ENCODE peak calls at places on chromosome 6, in four cellular contexts. K is HCT116, R is HepG2, W is K562. H is an unnamed sample.

GRCh38 chr6:90599151-90599550 is 12.3 kb upstream of the MAP3K7 start:
- DNase-seq in K (no peak), R (no peak), W (no peak), H (no peak)

GRCh38 chr6:114172861-114173260 is 170.0 kb downstream of the HS3ST5 start:
- DNase-seq in K (no peak), R (no peak), W (no peak), H (no peak)

GRCh38 chr6:138011413-138011812 is 95.8 kb downstream of the PERP start:
- DNase-seq in K (no peak), R (no peak), W (no peak), H (no peak)

GRCh38 chr6:100663219-100663863 is 198.6 kb upstream of the SIM1 start:
- DNase-seq in K (no peak), R (peak), W (no peak), H (no peak)

GRCh38 chr6:124962617-124963415 is 579 bp downstream of the RNF217 start:
- DNase-seq in K (no peak), R (no peak), W (peak), H (peak)

GRCh38 chr6:9507136-9507895 is 907.6 kb downstream of the TFAP2A start:
- DNase-seq in K (no peak), R (no peak), W (no peak), H (no peak)

GRCh38 chr6:54335871-54336270 is 27.6 kb downstream of the TINAG start:
- DNase-seq in K (peak), R (peak), W (no peak), H (peak)

GRCh38 chr6:139378882-139379341 is 4.5 kb upstream of the CITED2 start:
- DNase-seq in K (no peak), R (peak), W (no peak), H (no peak)

GRCh38 chr6:81696505-81696904 is 56.0 kb downstream of the TENT5A start:
- DNase-seq in K (no peak), R (peak), W (no peak), H (no peak)

GRCh38 chr6:134585529-134585873 is 267.6 kb upstream of the SGK1 start:
- DNase-seq in K (no peak), R (no peak), W (peak), H (no peak)

GRCh38 chr6:45757443-45758121 is 258.1 kb downstream of the CLIC5 start:
- DNase-seq in K (no peak), R (no peak), W (no peak), H (no peak)

GRCh38 chr6:127384007-127384406 is 40.6 kb upstream of the ECHDC1 start:
- DNase-seq in K (no peak), R (no peak), W (no peak), H (no peak)

GRCh38 chr6:11393713-11394627 is 143.6 kb upstream of the TMEM170B start:
- DNase-seq in K (no peak), R (peak), W (no peak), H (no peak)

GRCh38 chr6:53628354-53629119 is 37.0 kb downstream of the KLHL31 start:
- DNase-seq in K (no peak), R (no peak), W (no peak), H (no peak)

GRCh38 chr6:29510202-29510601 is 22.4 kb upstream of the MAS1L start:
- DNase-seq in K (no peak), R (peak), W (peak), H (no peak)

GRCh38 chr6:168416531-168416930 is 24.5 kb upstream of the SMOC2 start:
- DNase-seq in K (no peak), R (no peak), W (no peak), H (no peak)

DNA sequence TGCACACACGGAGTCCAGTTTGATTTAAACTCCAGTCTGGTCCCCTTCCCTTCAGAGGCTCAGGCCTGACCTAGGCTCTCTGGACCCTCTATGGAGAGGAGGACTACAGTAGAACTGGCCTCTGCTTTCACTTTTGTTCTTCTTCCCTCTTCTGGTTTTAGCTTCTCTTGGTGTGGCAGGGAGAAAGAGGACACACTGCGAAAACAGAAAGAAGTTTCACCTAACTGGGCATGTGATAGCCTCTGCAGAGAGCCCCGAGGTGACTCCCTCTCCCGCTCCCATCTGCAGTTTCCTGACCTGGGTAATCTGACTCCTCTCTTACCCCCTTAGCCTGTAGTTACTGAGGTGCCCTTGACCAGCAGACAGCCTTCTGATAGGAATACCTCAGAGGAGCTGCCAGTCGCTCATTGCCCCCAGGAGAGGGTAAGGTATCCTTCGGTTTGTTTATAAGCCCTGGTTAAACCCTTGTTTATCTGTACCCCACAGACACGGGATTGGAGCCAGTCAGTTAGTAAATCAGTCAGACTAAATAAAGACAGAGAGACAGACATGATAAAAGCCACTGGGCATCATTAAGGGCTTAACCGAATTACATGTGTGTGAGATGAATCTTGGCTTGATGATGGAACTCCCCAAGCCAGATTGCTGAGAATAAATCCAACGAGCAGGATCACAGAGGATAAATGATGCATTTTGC is 12.0 kb upstream of the DTNBP1 start:
- DNase-seq in K (no peak), R (no peak), W (no peak), H (peak)
- TF ChIP-seq ELF1 in K (no peak), R (no peak), W (no peak), H (no peak)

GRCh38 chr6:116373300-116373699 is 2.6 kb downstream of the DSE start:
- DNase-seq in K (no peak), R (no peak), W (no peak), H (no peak)

GRCh38 chr6:116369540-116370327 is 1.0 kb upstream of the DSE start:
- DNase-seq in K (no peak), R (no peak), W (no peak), H (no peak)

GRCh38 chr6:116371384-116372209 is 850 bp downstream of the DSE start:
- DNase-seq in K (peak), R (no peak), W (no peak), H (peak)

GRCh38 chr6:116370328-116370716 is 425 bp upstream of the DSE start:
- DNase-seq in K (peak), R (no peak), W (no peak), H (no peak)

GRCh38 chr6:116370717-116371383 is at the start of gene DSE:
- DNase-seq in K (no peak), R (no peak), W (peak), H (peak)
- TF ChIP-seq YY1 in K (peak), R (no peak), W (no peak), H (no peak)

GRCh38 chr6:112205521-112206458 is 48.6 kb downstream of the LAMA4 start:
- DNase-seq in K (no peak), R (no peak), W (no peak), H (no peak)

GRCh38 chr6:112199001-112199403 is 55.4 kb downstream of the LAMA4 start:
- DNase-seq in K (no peak), R (no peak), W (no peak), H (peak)

GRCh38 chr6:112204350-112204706 is 50.0 kb downstream of the LAMA4 start:
- DNase-seq in K (no peak), R (no peak), W (no peak), H (no peak)

GRCh38 chr6:112203577-112204349 is 50.6 kb downstream of the LAMA4 start:
- DNase-seq in K (peak), R (peak), W (no peak), H (no peak)

GRCh38 chr6:112202639-112203341 is 51.6 kb downstream of the LAMA4 start:
- DNase-seq in K (no peak), R (no peak), W (no peak), H (peak)
- TF ChIP-seq ELF1 in K (no peak), R (no peak), W (no peak), H (no peak)

GRCh38 chr6:20186981-20187380 is 25.3 kb downstream of the MBOAT1 start:
- DNase-seq in K (no peak), R (no peak), W (no peak), H (no peak)
- TF ChIP-seq YY1 in K (no peak), R (no peak), W (no peak), H (peak)

DNA sequence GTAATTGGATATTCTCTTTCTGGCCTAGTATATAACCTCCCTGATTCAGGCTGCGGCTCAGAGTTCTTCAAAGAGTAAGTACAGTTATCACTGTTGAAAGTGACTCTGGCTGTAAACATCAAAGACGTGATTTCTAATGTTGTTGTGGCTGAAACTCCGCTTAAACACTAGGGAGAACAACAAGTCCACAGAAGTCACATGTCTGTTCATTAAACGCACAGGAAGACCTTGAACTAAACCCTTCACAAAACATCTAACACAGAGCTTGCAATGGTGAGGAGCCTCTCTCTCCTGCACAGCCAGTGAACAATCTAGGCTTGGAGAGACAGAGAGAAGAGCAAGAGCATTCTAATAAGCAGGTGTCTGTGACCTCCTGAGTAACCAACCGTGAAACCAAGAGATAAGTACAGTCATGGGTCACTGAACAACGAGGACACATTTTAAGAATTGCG is 249.3 kb downstream of the PRKN start:
- DNase-seq in K (no peak), R (peak), W (no peak), H (no peak)
- TF ChIP-seq ELF1 in K (no peak), R (no peak), W (no peak), H (no peak)

GRCh38 chr6:161436106-161436876 is 162.4 kb upstream of the AGPAT4 start:
- DNase-seq in K (no peak), R (no peak), W (no peak), H (no peak)

GRCh38 chr6:161435426-161436065 is 161.7 kb upstream of the AGPAT4 start:
- DNase-seq in K (no peak), R (no peak), W (no peak), H (no peak)

GRCh38 chr6:161434331-161434730 is 160.5 kb upstream of the AGPAT4 start:
- DNase-seq in K (no peak), R (no peak), W (no peak), H (no peak)

GRCh38 chr6:161432546-161432945 is 158.7 kb upstream of the AGPAT4 start:
- DNase-seq in K (no peak), R (no peak), W (no peak), H (no peak)

DNA sequence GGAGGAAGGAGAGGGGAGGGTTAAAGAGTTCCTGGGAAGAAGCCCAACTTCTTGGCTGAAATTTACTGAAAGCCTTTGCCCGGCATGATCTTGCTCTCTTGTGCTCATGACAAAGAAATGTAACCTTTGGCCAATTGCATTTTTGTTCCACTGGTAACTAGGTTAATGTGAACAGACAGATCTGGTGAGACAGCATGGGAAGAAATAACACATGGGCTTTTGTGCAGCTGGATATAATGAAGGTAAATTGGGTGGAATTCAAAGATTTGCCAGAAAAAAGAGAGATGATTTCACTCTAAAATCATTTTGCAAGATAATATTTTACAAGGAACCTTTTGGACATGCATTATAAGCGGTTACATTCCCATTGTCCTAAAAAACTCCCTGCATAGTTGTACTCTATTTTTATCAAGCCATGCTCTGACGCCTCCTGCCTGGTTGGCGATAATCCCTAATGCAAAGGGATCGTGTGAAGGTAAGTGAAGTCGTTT is 161.1 kb upstream of the AGPAT4 start:
- DNase-seq in K (no peak), R (no peak), W (no peak), H (no peak)
- TF ChIP-seq YY1 in K (no peak), R (no peak), W (no peak), H (no peak)

H was measured in SK-N-SH.